ENCODE peak calls at places on chromosome 15, in seven cellular contexts. I is MCF 10A, R is omental fat pad, T is PC-9, G is AG10803, F is GM23338, Q is cardiac muscle cell. Y is an unnamed sample.

GRCh38 chr15:48634096-48634495 is 11.4 kb downstream of the FBN1 start:
- DNase-seq in I (no peak), R (no peak), F (no peak), G (no peak), Q (no peak), T (no peak), Y (no peak)

GRCh38 chr15:98113357-98113756 is 152.9 kb downstream of the ARRDC4 start:
- DNase-seq in G (peak), Q (no peak), T (no peak), R (no peak), F (no peak), I (no peak), Y (no peak)

GRCh38 chr15:74373731-74374647 is 6.5 kb upstream of the CYP11A1 start:
- DNase-seq in Q (peak), G (peak), R (peak), F (peak), I (peak), T (peak), Y (peak)

GRCh38 chr15:75606711-75607684 is 18.5 kb downstream of the SNUPN start:
- DNase-seq in R (no peak), F (no peak), G (peak), Q (no peak), I (no peak), T (no peak), Y (no peak)

GRCh38 chr15:69031013-69032001 is 16.8 kb downstream of the NOX5 start:
- DNase-seq in I (no peak), Q (peak), G (peak), R (no peak), T (peak), F (peak), Y (no peak)

GRCh38 chr15:67641453-67641852 is 99.0 kb downstream of the MAP2K5 start:
- DNase-seq in Q (no peak), G (no peak), T (no peak), F (peak), R (no peak), I (no peak), Y (no peak)

GRCh38 chr15:59349715-59350420 is 22.8 kb downstream of the MYO1E start:
- DNase-seq in R (no peak), I (peak), T (peak), F (peak), Q (peak), G (peak), Y (no peak)

GRCh38 chr15:95799286-95800187 is 531.0 kb upstream of the NR2F2 start:
- DNase-seq in F (no peak), T (peak), R (no peak), Q (peak), G (peak), I (peak), Y (no peak)

GRCh38 chr15:74041777-74042435 is 40.4 kb downstream of the GOLGA6A start:
- DNase-seq in T (no peak), F (no peak), G (no peak), I (no peak), R (no peak), Q (no peak), Y (no peak)

GRCh38 chr15:47708595-47708994 is 8.7 kb upstream of the SEMA6D start:
- DNase-seq in R (no peak), F (no peak), Q (no peak), G (no peak), I (no peak), T (no peak), Y (no peak)

GRCh38 chr15:48089664-48090063 is 31.1 kb upstream of the SLC24A5 start:
- DNase-seq in Q (no peak), R (no peak), T (no peak), F (no peak), G (no peak), I (no peak), Y (no peak)

GRCh38 chr15:44034334-44034733 is 160.7 kb downstream of the FRMD5 start:
- DNase-seq in T (no peak), R (no peak), F (no peak), G (peak), Q (peak), I (no peak), Y (no peak)

GRCh38 chr15:70197318-70197944 is 99.7 kb upstream of the TLE3 start:
- DNase-seq in F (no peak), I (peak), G (no peak), R (no peak), T (no peak), Q (no peak), Y (no peak)

GRCh38 chr15:71109890-71110289 is 5.4 kb upstream of the THSD4 start:
- DNase-seq in I (no peak), Q (no peak), G (no peak), T (no peak), R (no peak), F (no peak), Y (no peak)

GRCh38 chr15:66883322-66883911 is 181.4 kb downstream of the SMAD6 start:
- DNase-seq in Q (peak), I (peak), R (peak), G (peak), F (peak), T (peak), Y (no peak)

GRCh38 chr15:80072285-80072684 is 12.8 kb downstream of the ZFAND6 start:
- DNase-seq in G (peak), R (no peak), T (peak), F (peak), I (peak), Q (peak), Y (no peak)

GRCh38 chr15:44010114-44010513 is 183.3 kb downstream of the WDR76 start:
- DNase-seq in F (no peak), R (no peak), I (no peak), Q (peak), G (peak), T (no peak), Y (no peak)

GRCh38 chr15:60660290-60661051 is 181.5 kb upstream of the ICE2 start:
- DNase-seq in I (peak), T (no peak), F (no peak), R (no peak), Q (peak), G (peak), Y (no peak)

GRCh38 chr15:45200799-45201556 is 13.2 kb upstream of the SHF start:
- DNase-seq in Q (peak), I (peak), T (peak), R (peak), G (peak), F (peak), Y (peak)

GRCh38 chr15:31469801-31470545 is 143.3 kb downstream of the KLF13 start:
- DNase-seq in R (no peak), T (no peak), G (no peak), Q (no peak), I (no peak), F (no peak), Y (no peak)

GRCh38 chr15:50353999-50354837 is 780 bp downstream of the GABPB1 start:
- DNase-seq in F (peak), G (peak), I (peak), R (no peak), T (peak), Q (peak), Y (no peak)

GRCh38 chr15:50354838-50355611 is at the start of gene GABPB1:
- DNase-seq in R (peak), F (peak), G (peak), Q (peak), T (peak), I (peak), Y (peak)

GRCh38 chr15:50355980-50356379 is 982 bp upstream of the GABPB1 start:
- DNase-seq in G (peak), Q (peak), T (no peak), R (no peak), F (no peak), I (no peak), Y (no peak)

GRCh38 chr15:50355612-50355905 is 561 bp upstream of the GABPB1 start:
- DNase-seq in T (no peak), Q (no peak), G (no peak), F (no peak), R (no peak), I (no peak), Y (no peak)

DNA sequence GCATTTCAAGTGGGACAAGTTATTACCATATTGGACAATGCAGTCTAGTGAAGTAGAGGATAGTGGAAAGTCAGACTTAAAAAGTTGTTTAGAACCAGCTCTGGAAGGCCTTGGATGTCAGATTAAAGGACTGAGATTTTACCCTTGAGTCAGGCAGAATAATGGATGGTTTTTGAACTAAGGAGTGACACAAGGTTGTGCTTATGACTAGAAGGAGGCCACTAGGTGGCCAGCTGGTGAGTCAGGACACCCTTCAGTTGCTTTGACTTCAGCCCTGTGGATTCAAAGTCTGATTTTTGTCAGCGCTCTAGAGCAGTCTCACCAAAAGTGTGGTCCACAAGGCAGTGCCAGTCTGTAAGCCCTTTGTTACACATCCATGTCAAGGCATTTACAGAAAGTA is 3.8 kb upstream of the GABPB1 start:
- DNase-seq in I (peak), R (no peak), Q (peak), F (peak), T (no peak), G (peak), Y (no peak)
- TF ChIP-seq CTCF in I (peak), R (no peak), Q (peak), F (peak), T (peak), G (peak), Y (no peak)

GRCh38 chr15:99980791-99981190 is 247.6 kb upstream of the LYSMD4 start:
- DNase-seq in T (no peak), Q (no peak), G (no peak), I (no peak), R (no peak), F (no peak), Y (no peak)

GRCh38 chr15:99979371-99979770 is 246.1 kb upstream of the LYSMD4 start:
- DNase-seq in F (no peak), Q (no peak), T (no peak), G (no peak), I (no peak), R (no peak), Y (no peak)

GRCh38 chr15:99982662-99983061 is 249.4 kb upstream of the LYSMD4 start:
- DNase-seq in I (no peak), R (no peak), T (no peak), G (no peak), F (no peak), Q (no peak), Y (no peak)

GRCh38 chr15:99981839-99982658 is 248.8 kb upstream of the LYSMD4 start:
- DNase-seq in I (no peak), Q (no peak), F (peak), R (no peak), G (no peak), T (no peak), Y (no peak)

DNA sequence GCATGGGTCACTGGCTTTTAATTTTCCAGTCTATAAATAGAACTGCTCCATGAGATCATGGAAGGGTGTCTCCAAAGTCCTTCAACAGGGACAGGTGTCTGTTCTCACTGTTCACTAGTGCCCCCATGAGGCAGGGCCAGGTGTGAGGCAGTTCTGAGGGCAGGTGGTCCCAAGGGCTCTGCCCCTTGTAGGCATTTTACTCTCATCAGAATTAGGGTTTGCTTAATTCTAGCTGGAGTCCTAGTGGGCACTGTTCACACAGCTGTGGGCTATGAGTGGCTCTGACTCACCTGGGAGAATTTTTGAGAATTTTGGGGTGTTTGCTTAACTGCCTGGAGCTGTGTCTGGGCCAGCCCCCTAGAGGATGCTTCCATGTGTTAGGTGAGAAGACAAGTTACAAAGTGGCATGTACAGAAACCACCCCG is 248.0 kb upstream of the LYSMD4 start:
- DNase-seq in F (peak), I (no peak), G (no peak), T (no peak), Q (no peak), R (no peak), Y (no peak)
- TF ChIP-seq CTCF in F (peak), I (no peak), G (no peak), T (no peak), Q (peak), R (no peak), Y (no peak)

GRCh38 chr15:78004919-78005634 is 72.4 kb downstream of the TBC1D2B start:
- DNase-seq in I (peak), R (no peak), Q (peak), F (no peak), T (no peak), G (peak), Y (no peak)
- TF ChIP-seq CTCF in I (no peak), R (no peak), Q (peak), F (no peak), T (no peak), G (peak), Y (no peak)

GRCh38 chr15:38895326-38896282 is 331.0 kb upstream of the RASGRP1 start:
- DNase-seq in I (no peak), G (peak), Q (peak), T (no peak), F (no peak), R (no peak), Y (no peak)

GRCh38 chr15:38896652-38897051 is 332.0 kb upstream of the RASGRP1 start:
- DNase-seq in F (no peak), G (peak), R (no peak), I (no peak), Q (no peak), T (no peak), Y (no peak)

GRCh38 chr15:38893920-38894259 is 329.3 kb upstream of the RASGRP1 start:
- DNase-seq in I (no peak), R (no peak), Q (no peak), T (no peak), G (no peak), F (no peak), Y (no peak)

GRCh38 chr15:38890194-38890593 is 325.6 kb upstream of the RASGRP1 start:
- DNase-seq in R (no peak), T (no peak), I (no peak), G (no peak), F (no peak), Q (no peak), Y (no peak)

DNA sequence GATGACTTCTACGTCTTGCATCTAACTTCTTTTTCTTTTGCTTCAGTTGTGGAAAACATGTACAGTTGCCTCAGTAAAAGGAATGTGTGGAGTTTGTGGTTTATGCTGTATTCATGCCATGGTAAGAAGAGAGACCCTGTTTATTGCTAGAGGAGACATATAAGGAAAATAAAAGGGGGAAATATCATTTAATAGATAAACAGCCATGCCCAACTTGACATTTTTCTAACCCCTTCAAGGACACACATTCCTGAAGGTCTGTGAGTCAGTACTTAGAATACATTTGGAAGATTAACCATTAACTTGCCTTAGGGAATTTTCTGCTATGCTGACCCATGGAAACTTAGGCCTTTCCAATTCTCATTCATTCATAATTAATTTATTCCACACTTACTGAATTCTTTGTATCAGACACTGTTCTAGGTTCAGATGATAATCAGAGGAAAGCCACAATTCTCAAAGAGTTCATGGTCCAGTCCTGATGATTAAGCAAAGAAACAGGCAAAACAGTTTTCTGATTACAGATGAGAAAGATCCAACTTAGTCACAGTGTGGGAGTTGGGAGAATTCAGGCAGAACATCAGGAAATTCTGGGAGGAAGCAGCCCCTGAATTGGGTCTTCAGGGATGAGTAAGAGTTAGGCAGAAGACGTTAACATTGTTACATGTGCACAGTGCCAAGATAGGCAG is 329.8 kb upstream of the RASGRP1 start:
- DNase-seq in G (peak), Q (peak), R (no peak), T (no peak), F (no peak), I (peak), Y (no peak)
- TF ChIP-seq CTCF in G (no peak), Q (no peak), R (no peak), T (no peak), F (no peak), I (no peak), Y (no peak)

GRCh38 chr15:87619161-87619960 is 637.2 kb downstream of the NTRK3 start:
- DNase-seq in R (no peak), Q (peak), G (peak), I (peak), T (no peak), F (no peak), Y (no peak)

GRCh38 chr15:87626835-87627234 is 629.7 kb downstream of the NTRK3 start:
- DNase-seq in G (no peak), F (no peak), T (no peak), R (no peak), I (no peak), Q (no peak), Y (no peak)

GRCh38 chr15:87620393-87620792 is 636.1 kb downstream of the NTRK3 start:
- DNase-seq in R (no peak), G (no peak), I (no peak), T (no peak), F (no peak), Q (no peak), Y (no peak)

GRCh38 chr15:87628311-87628710 is 628.2 kb downstream of the NTRK3 start:
- DNase-seq in F (no peak), R (no peak), Q (no peak), I (no peak), G (no peak), T (no peak), Y (no peak)

DNA sequence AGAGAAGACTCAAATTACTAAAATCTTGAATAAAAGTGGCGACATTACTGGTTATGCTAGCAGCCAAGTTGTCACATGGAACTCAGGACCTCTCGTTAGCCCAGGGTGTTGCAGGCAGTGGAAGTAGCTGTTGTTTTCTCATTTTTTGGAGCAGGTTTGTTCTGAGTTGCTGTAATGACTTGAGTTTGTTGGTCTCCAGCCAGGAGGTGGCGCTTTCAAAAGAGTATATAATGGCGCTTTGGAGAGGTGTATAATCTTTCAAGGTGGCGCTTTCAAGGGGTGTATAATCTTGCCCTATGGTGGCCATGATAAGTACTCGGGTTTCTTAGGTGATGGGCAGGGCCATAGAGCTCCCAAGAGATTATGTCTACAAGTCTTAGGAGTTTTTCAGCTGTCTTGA is 632.7 kb downstream of the NTRK3 start:
- DNase-seq in F (peak), R (no peak), Q (no peak), G (no peak), I (peak), T (no peak), Y (no peak)
- TF ChIP-seq CTCF in F (peak), R (no peak), Q (peak), G (no peak), I (no peak), T (no peak), Y (no peak)

DNA sequence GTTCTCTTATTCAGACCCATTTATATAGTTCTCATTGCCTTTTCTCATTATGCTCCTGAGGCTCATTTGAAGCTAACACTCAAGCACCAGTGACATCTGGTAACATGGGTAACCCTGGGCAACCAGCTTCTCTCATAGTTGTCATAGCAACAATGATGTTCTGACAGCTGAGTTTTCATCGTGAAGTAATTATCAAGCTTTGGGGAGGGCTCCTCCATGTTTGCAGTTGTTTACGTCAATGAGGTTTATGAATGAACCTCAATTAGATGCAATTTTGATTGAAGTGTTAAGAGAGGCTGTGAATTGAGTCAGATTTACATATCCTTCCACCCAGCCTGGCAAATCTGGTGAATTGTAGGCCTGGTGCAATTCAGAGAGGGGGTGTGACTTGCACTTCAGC is 119.3 kb upstream of the CHD2 start:
- DNase-seq in G (no peak), Q (no peak), T (no peak), F (peak), R (no peak), I (no peak), Y (no peak)
- TF ChIP-seq CTCF in G (no peak), Q (no peak), T (no peak), F (no peak), R (no peak), I (no peak), Y (no peak)